ENCODE peak calls at places on chromosomes 16 and 17, in nine cellular contexts. K is small intestine, O is neuronal stem cell, P is PC-9, D is ovary, A is SK-N-SH, L is PC-3, M is brain microvascular endothelial cell, N is H9. B is an unnamed sample.

GRCh38 chr17:7636192-7636591 is 6.3 kb downstream of the SHBG start:
- DNase-seq in K (no peak), O (no peak), P (no peak), D (no peak), A (no peak), L (no peak), M (no peak), N (peak; percentile 36), B (no peak)

GRCh38 chr16:47492428-47493357 is 31.6 kb downstream of the PHKB start:
- DNase-seq in K (peak; percentile 11), O (no peak), P (no peak), D (peak; percentile 20), A (no peak), L (no peak), M (peak; percentile 65), N (no peak), B (no peak)

GRCh38 chr17:76550712-76551615 is 11.1 kb downstream of the PRCD start:
- DNase-seq in K (peak; percentile 29), O (no peak), P (peak; percentile 55), D (no peak), A (no peak), L (peak; percentile 18), M (no peak), N (peak; percentile 49), B (no peak)

GRCh38 chr16:83338138-83338537 is 469.6 kb upstream of the HSBP1 start:
- DNase-seq in K (no peak), O (no peak), P (no peak), D (no peak), A (no peak), L (no peak), M (no peak), N (no peak), B (no peak)

GRCh38 chr17:82414548-82415281 is 3.4 kb upstream of the HEXD start:
- DNase-seq in K (peak; percentile 62), O (peak; percentile 76), P (no peak), D (peak; percentile 82), A (peak; percentile 90), L (peak; percentile 61), M (peak; percentile 52), N (peak; percentile 95), B (peak; percentile 66)

GRCh38 chr16:49462356-49462988 is 88.9 kb downstream of the C16orf78 start:
- DNase-seq in K (no peak), O (no peak), P (no peak), D (no peak), A (no peak), L (no peak), M (no peak), N (peak; percentile 17), B (no peak)

GRCh38 chr16:84026601-84027000 is 16.0 kb downstream of the SLC38A8 start:
- DNase-seq in K (no peak), O (no peak), P (no peak), D (no peak), A (no peak), L (no peak), M (no peak), N (no peak), B (no peak)

GRCh38 chr17:55699178-55699865 is 23.3 kb downstream of the TMEM100 start:
- DNase-seq in K (no peak), O (no peak), P (no peak), D (no peak), A (no peak), L (peak; percentile 24), M (no peak), N (no peak), B (no peak)

DNA sequence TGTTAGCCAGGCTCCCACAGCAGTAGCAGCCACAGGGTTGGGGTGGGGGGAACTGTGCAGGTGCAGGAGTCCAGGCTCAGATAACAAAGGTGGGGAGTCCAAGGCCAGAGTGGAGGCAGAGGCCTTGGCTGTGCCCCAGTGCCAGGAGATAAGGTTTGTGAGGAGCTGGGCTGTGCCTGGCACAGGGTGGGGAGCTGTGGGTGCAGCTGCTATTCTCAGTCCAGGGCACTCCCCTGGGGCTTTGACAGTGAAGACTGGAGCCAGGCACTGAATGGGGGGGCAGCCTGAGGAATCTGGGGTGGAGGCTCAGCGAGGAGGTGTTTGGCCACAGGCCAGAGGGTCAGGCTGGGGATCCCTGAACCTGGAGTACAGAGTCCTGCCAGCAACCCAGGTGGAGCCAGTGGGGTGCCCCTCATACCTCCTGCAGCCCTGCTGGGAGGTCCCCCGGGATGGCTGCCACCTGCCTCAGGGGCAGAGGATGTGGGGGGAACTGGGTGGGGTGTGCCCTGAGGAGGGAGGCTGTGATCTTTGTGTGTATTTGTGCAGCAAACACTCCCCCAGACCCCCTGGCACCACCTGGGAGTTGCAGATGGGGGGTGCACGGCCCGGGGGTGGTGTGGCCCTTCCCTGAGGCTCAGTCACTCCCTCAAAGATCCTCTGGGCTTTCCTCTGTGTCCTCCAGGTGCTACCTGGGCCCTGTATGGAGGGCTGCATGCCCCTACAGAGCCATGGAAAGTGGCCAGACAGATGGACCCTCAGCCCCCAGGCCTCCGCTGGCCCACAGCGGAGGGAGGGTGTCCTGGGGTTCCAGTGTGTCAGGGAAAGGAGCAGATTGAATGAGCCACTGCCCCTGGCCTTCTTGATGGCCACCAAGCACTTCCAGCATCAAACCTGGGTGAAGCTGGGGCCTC is 44.4 kb upstream of the SMPD3 start:
- DNase-seq in K (peak; percentile 99), O (no peak), P (no peak), D (no peak), A (no peak), L (no peak), M (no peak), N (no peak), B (no peak)
- H3K27ac ChIP-seq in K (peak overlapping the region; percentile 95), O (no peak overlapping the region), P (no peak overlapping the region), D (no peak overlapping the region), A (no peak overlapping the region), L (no peak overlapping the region), M (no peak overlapping the region), N (no peak overlapping the region), B (no peak overlapping the region)

GRCh38 chr16:22813223-22813945 is 578 bp upstream of the HS3ST2 start:
- DNase-seq in K (no peak), O (peak; percentile 82), P (no peak), D (no peak), A (peak; percentile 84), L (peak; percentile 6), M (no peak), N (peak; percentile 88), B (no peak)

GRCh38 chr16:22815863-22816262 is 1.9 kb downstream of the HS3ST2 start:
- DNase-seq in K (no peak), O (no peak), P (no peak), D (no peak), A (no peak), L (no peak), M (no peak), N (no peak), B (no peak)

GRCh38 chr16:22814330-22815105 is 556 bp downstream of the HS3ST2 start:
- DNase-seq in K (no peak), O (peak; percentile 11), P (no peak), D (no peak), A (peak; percentile 56), L (no peak), M (no peak), N (peak; percentile 57), B (no peak)

GRCh38 chr16:22813946-22814325 is at the start of gene HS3ST2:
- DNase-seq in K (no peak), O (peak; percentile 64), P (no peak), D (no peak), A (peak; percentile 90), L (no peak), M (no peak), N (peak; percentile 68), B (no peak)

GRCh38 chr16:22816475-22816874 is 2.5 kb downstream of the HS3ST2 start:
- DNase-seq in K (no peak), O (no peak), P (peak; percentile 48), D (no peak), A (no peak), L (peak; percentile 66), M (no peak), N (no peak), B (no peak)
- H3K27me3 ChIP-seq in K (peaks cover 19% of the 10 kb centered on the region), O (peaks cover 17% of the 10 kb centered on the region), P (no peaks in the 10 kb centered on the region), D (no peaks in the 10 kb centered on the region), A (peaks cover 10% of the 10 kb centered on the region), L (peaks cover 9% of the 10 kb centered on the region), M (peaks cover 24% of the 10 kb centered on the region), N (peaks cover 9% of the 10 kb centered on the region), B (peaks cover 51% of the 10 kb centered on the region)

DNA sequence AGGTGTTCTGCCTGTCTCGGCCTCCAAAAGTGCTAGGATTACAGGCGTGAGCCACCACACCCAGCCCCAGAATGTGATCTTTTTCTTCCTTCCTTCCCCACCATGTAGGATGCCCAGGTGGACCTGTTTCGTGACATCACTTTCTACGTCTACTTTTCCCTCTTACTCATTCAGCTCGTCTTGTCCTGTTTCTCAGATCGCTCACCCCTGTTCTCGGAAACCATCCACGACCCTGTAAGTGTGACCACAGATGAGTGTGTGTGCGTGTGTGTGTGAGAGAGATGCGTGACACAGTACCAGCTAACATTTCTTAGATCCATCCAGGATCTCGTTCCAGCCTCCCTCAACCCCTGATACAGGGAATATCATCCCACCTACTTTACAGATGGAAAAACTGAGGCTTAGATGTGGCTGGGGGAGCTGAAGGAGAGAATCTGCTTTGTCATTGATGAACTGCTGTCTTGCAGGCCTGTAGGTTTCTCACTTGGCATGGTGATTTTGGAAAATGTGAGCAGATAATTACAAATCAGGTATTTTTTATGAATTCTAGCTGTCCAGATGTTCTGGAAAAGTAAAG is 67.1 kb downstream of the ABCC1 start:
- DNase-seq in K (no peak), O (no peak), P (no peak), D (no peak), A (no peak), L (no peak), M (no peak), N (no peak), B (no peak)
- H3K27ac ChIP-seq in K (no peak overlapping the region), O (no peak overlapping the region), P (peak overlapping the region; percentile 81), D (no peak overlapping the region), A (no peak overlapping the region), L (no peak overlapping the region), M (no peak overlapping the region), N (no peak overlapping the region), B (no peak overlapping the region)

GRCh38 chr17:73397856-73398540 is 86.2 kb upstream of the CDC42EP4 start:
- DNase-seq in K (no peak), O (no peak), P (no peak), D (no peak), A (no peak), L (no peak), M (no peak), N (peak; percentile 20), B (no peak)

GRCh38 chr17:73399056-73399455 is 87.3 kb upstream of the CDC42EP4 start:
- DNase-seq in K (no peak), O (no peak), P (no peak), D (no peak), A (no peak), L (no peak), M (no peak), N (peak; percentile 18), B (no peak)

GRCh38 chr17:73394523-73395450 is 83.0 kb upstream of the CDC42EP4 start:
- DNase-seq in K (no peak), O (no peak), P (peak; percentile 49), D (no peak), A (no peak), L (no peak), M (no peak), N (peak; percentile 37), B (no peak)

GRCh38 chr17:73396429-73397277 is 84.9 kb upstream of the CDC42EP4 start:
- DNase-seq in K (no peak), O (no peak), P (no peak), D (no peak), A (no peak), L (no peak), M (peak; percentile 64), N (peak; percentile 25), B (no peak)

DNA sequence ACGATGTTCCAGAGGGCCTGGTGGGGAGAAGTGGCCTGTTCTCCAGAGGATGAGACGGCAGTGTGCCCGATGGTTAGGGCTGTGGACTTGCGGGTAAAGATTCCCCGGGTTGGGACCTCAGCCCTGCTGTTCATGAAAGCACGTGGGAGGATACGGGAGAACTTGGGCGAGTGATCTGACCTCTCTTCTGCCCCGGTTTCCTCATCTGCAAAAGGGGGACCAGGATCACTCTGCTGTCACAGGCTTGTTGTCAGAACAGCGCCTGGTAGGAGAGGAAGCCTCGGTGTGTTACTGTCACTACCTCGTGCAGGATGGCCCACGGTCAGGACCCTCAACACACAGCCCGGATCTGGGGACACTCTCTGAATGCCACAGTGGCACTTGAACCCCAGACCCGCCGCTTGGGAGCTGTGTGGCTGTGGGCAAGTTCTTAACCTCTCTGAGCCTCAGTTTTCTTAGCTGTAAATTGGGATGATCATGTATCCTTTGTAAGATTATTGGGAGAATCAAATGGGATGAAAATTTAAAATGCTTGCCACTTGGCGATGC is 85.6 kb upstream of the CDC42EP4 start:
- DNase-seq in K (no peak), O (no peak), P (no peak), D (no peak), A (no peak), L (no peak), M (no peak), N (peak; percentile 29), B (no peak)
- H3K27me3 ChIP-seq in K (no peaks in the 10 kb centered on the region), O (no peaks in the 10 kb centered on the region), P (peaks cover 62% of the 10 kb centered on the region), D (no peaks in the 10 kb centered on the region), A (peaks cover 16% of the 10 kb centered on the region), L (peaks cover 43% of the 10 kb centered on the region), M (no peaks in the 10 kb centered on the region), N (no peaks in the 10 kb centered on the region), B (no peaks in the 10 kb centered on the region)